ENCODE peak calls at places on chromosomes 12 and 14, in four cellular contexts. One of them, this sample, is unnamed.

GRCh38 chr14:52020866-52021717 is 31.7 kb downstream of the RTRAF start:
- DNase-seq in C1 segment of cervical spinal cord: no peak
- DNase-seq in PC-9: no peak
- DNase-seq in endothelial cell: no peak
- DNase-seq in this sample: no peak

GRCh38 chr12:115095073-115095748 is 411.2 kb upstream of the TBX3 start:
- DNase-seq in C1 segment of cervical spinal cord: no peak
- DNase-seq in PC-9: no peak
- DNase-seq in endothelial cell: no peak
- DNase-seq in this sample: no peak

GRCh38 chr12:88681271-88681670 is 101.0 kb upstream of the KITLG start:
- DNase-seq in C1 segment of cervical spinal cord: no peak
- DNase-seq in PC-9: no peak
- DNase-seq in endothelial cell: no peak
- DNase-seq in this sample: no peak

GRCh38 chr14:104373055-104373854 is 206.3 kb upstream of the C14orf180 start:
- DNase-seq in C1 segment of cervical spinal cord: no peak
- DNase-seq in PC-9: no peak
- DNase-seq in endothelial cell: no peak
- DNase-seq in this sample: no peak

GRCh38 chr12:126547905-126548304 is 1482.7 kb downstream of the AACS start:
- DNase-seq in C1 segment of cervical spinal cord: no peak
- DNase-seq in PC-9: no peak
- DNase-seq in endothelial cell: no peak
- DNase-seq in this sample: no peak

GRCh38 chr12:71652656-71653055 is 11.0 kb downstream of the ZFC3H1 start:
- DNase-seq in C1 segment of cervical spinal cord: no peak
- DNase-seq in PC-9: no peak
- DNase-seq in endothelial cell: no peak
- DNase-seq in this sample: no peak

GRCh38 chr14:94117856-94118255 is 7.3 kb downstream of the IFI27 start:
- DNase-seq in C1 segment of cervical spinal cord: no peak
- DNase-seq in PC-9: no peak
- DNase-seq in endothelial cell: no peak
- DNase-seq in this sample: no peak

GRCh38 chr12:122028601-122029560 is 7.2 kb downstream of the BCL7A start:
- DNase-seq in C1 segment of cervical spinal cord: peak
- DNase-seq in PC-9: no peak
- DNase-seq in endothelial cell: no peak
- DNase-seq in this sample: no peak

GRCh38 chr12:69553626-69554248 is 31.5 kb upstream of the CCT2 start:
- DNase-seq in C1 segment of cervical spinal cord: no peak
- DNase-seq in PC-9: peak
- DNase-seq in endothelial cell: no peak
- DNase-seq in this sample: peak

GRCh38 chr12:46516933-46517578 is 144.5 kb upstream of the SLC38A2 start:
- DNase-seq in C1 segment of cervical spinal cord: no peak
- DNase-seq in PC-9: no peak
- DNase-seq in endothelial cell: no peak
- DNase-seq in this sample: no peak

GRCh38 chr12:128450810-128451209 is 183.8 kb downstream of the TMEM132C start:
- DNase-seq in C1 segment of cervical spinal cord: no peak
- DNase-seq in PC-9: no peak
- DNase-seq in endothelial cell: no peak
- DNase-seq in this sample: no peak

GRCh38 chr12:47576256-47576655 is 129.6 kb downstream of the RPAP3 start:
- DNase-seq in C1 segment of cervical spinal cord: no peak
- DNase-seq in PC-9: no peak
- DNase-seq in endothelial cell: no peak
- DNase-seq in this sample: no peak

GRCh38 chr14:24057271-24057670 is 5.5 kb downstream of the CARMIL3 start:
- DNase-seq in C1 segment of cervical spinal cord: no peak
- DNase-seq in PC-9: no peak
- DNase-seq in endothelial cell: no peak
- DNase-seq in this sample: no peak

GRCh38 chr14:60311417-60311816 is 62.4 kb downstream of the PPM1A start:
- DNase-seq in C1 segment of cervical spinal cord: no peak
- DNase-seq in PC-9: no peak
- DNase-seq in endothelial cell: no peak
- DNase-seq in this sample: no peak

GRCh38 chr12:105741786-105742566 is 396.8 kb downstream of the NUAK1 start:
- DNase-seq in C1 segment of cervical spinal cord: no peak
- DNase-seq in PC-9: no peak
- DNase-seq in endothelial cell: no peak
- DNase-seq in this sample: peak